ENCODE peak calls at places on chromosomes 6 and 20, in seven cellular contexts. K, R, T, B, M, E and J are unnamed samples.

GRCh38 chr6:57267586-57268293 is 45.6 kb upstream of the RAB23 start:
- DNase-seq in R (peak; percentile 54), E (peak; percentile 86), B (peak; percentile 96), M (peak; percentile 99), K (peak; percentile 18), T (peak; percentile 81), J (peak; percentile 68)

GRCh38 chr6:169302716-169303115 is 49.1 kb upstream of the THBS2 start:
- DNase-seq in K (no peak), T (no peak), B (no peak), M (no peak), R (no peak), E (no peak), J (no peak)

GRCh38 chr20:35318502-35319157 is 26.4 kb upstream of the FAM83C start:
- DNase-seq in K (no peak), T (no peak), B (no peak), E (peak; percentile 44), M (peak; percentile 71), R (no peak), J (peak; percentile 94)

GRCh38 chr20:577167-577791 is 32.8 kb downstream of the TCF15 start:
- DNase-seq in K (no peak), R (no peak), E (no peak), B (no peak), M (peak; percentile 18), T (no peak), J (no peak)

GRCh38 chr6:10431423-10432164 is 16.7 kb upstream of the TFAP2A start:
- DNase-seq in M (no peak), E (no peak), R (no peak), K (no peak), T (no peak), B (no peak), J (peak; percentile 97)

GRCh38 chr6:108948252-108948651 is 100.0 kb downstream of the ARMC2 start:
- DNase-seq in B (no peak), E (no peak), T (no peak), M (no peak), K (no peak), R (no peak), J (no peak)

GRCh38 chr6:135866445-135867143 is 15.1 kb downstream of the PDE7B start:
- DNase-seq in T (no peak), M (no peak), B (no peak), R (no peak), K (no peak), E (no peak), J (no peak)

GRCh38 chr20:48176139-48176538 is 390.9 kb upstream of the SULF2 start:
- DNase-seq in K (no peak), T (no peak), E (no peak), M (no peak), B (no peak), R (no peak), J (no peak)

GRCh38 chr6:43328528-43328927 is 19.9 kb upstream of the CRIP3 start:
- DNase-seq in E (no peak), M (no peak), B (no peak), R (no peak), K (no peak), T (no peak), J (no peak)

GRCh38 chr6:90354961-90355360 is 58.3 kb upstream of the BACH2 start:
- DNase-seq in R (no peak), K (no peak), M (no peak), T (no peak), E (no peak), B (no peak), J (no peak)

GRCh38 chr20:15887387-15887786 is 685.9 kb downstream of the KIF16B start:
- DNase-seq in E (no peak), R (no peak), T (no peak), B (no peak), K (no peak), M (no peak), J (no peak)

GRCh38 chr6:7060769-7061516 is 46.8 kb upstream of the RREB1 start:
- DNase-seq in R (no peak), T (no peak), B (no peak), K (no peak), M (no peak), E (no peak), J (no peak)

GRCh38 chr20:865379-865778 is 31.9 kb downstream of the FAM110A start:
- DNase-seq in R (no peak), M (no peak), K (no peak), E (no peak), T (no peak), B (no peak), J (no peak)

GRCh38 chr6:157562997-157563396 is 182.0 kb downstream of the ZDHHC14 start:
- DNase-seq in M (no peak), T (no peak), R (no peak), B (no peak), E (no peak), K (no peak), J (no peak)

GRCh38 chr6:1636971-1637871 is 27.5 kb downstream of the FOXC1 start:
- DNase-seq in T (no peak), E (no peak), R (no peak), M (no peak), B (no peak), K (no peak), J (peak; percentile 42)

GRCh38 chr6:156807795-156808194 is 30.6 kb downstream of the ARID1B start:
- DNase-seq in E (no peak), M (no peak), T (no peak), K (no peak), B (no peak), R (no peak), J (no peak)

GRCh38 chr20:38112249-38112942 is 52.7 kb downstream of the TGM2 start:
- DNase-seq in B (no peak), M (no peak), K (no peak), E (no peak), T (no peak), R (no peak), J (no peak)

GRCh38 chr6:105993769-105994521 is 92.2 kb upstream of the PRDM1 start:
- DNase-seq in K (peak; percentile 22), B (no peak), T (no peak), M (peak; percentile 21), R (peak; percentile 47), E (peak; percentile 63), J (no peak)

GRCh38 chr6:37960139-37960935 is 140.8 kb downstream of the ZFAND3 start:
- DNase-seq in T (no peak), M (no peak), B (no peak), R (no peak), E (no peak), K (no peak), J (no peak)

GRCh38 chr6:33908025-33908424 is 104.2 kb upstream of the MLN start:
- DNase-seq in E (no peak), R (no peak), B (no peak), M (no peak), K (no peak), T (no peak), J (no peak)

GRCh38 chr20:33983371-33983770 is 10.3 kb upstream of the RALY start:
- DNase-seq in B (no peak), K (no peak), E (no peak), M (peak; percentile 41), R (no peak), T (no peak), J (no peak)

GRCh38 chr6:127053032-127053908 is 65.2 kb upstream of the RSPO3 start:
- DNase-seq in R (no peak), B (no peak), M (peak; percentile 28), T (peak; percentile 58), E (peak; percentile 13), K (no peak), J (no peak)

GRCh38 chr20:3876676-3877075 is 12.5 kb upstream of the PANK2 start:
- DNase-seq in B (no peak), E (no peak), K (no peak), R (no peak), T (no peak), M (no peak), J (no peak)

GRCh38 chr6:105492706-105493673 is 90.1 kb upstream of the PREP start:
- DNase-seq in E (no peak), K (no peak), B (no peak), R (no peak), M (no peak), T (no peak), J (no peak)

GRCh38 chr6:53938810-53939209 is 144.0 kb downstream of the LRRC1 start:
- DNase-seq in K (no peak), M (no peak), B (no peak), T (no peak), R (no peak), E (no peak), J (no peak)

GRCh38 chr6:170091000-170091638 is 199.8 kb downstream of the DLL1 start:
- DNase-seq in B (no peak), T (no peak), M (no peak), R (no peak), E (no peak), K (no peak), J (no peak)